ENCODE peak calls at places on chromosomes 3 and 15, in four cellular contexts. One of them, this sample, is unnamed.

GRCh38 chr15:43529587-43530345 is 12.4 kb downstream of the MAP1A start:
- DNase-seq in HepG2: no peak
- DNase-seq in K562: no peak
- DNase-seq in GM12878: no peak
- DNase-seq in this sample: no peak

GRCh38 chr3:30263921-30264313 is 342.5 kb upstream of the TGFBR2 start:
- DNase-seq in HepG2: no peak
- DNase-seq in K562: no peak
- DNase-seq in GM12878: no peak
- DNase-seq in this sample: no peak

GRCh38 chr3:82011336-82011735 is 249.9 kb upstream of the GBE1 start:
- DNase-seq in HepG2: no peak
- DNase-seq in K562: no peak
- DNase-seq in GM12878: no peak
- DNase-seq in this sample: no peak

GRCh38 chr3:126355777-126356372 is 1.3 kb downstream of the KLF15 start:
- DNase-seq in HepG2: peak
- DNase-seq in K562: peak
- DNase-seq in GM12878: no peak
- DNase-seq in this sample: peak

GRCh38 chr15:100596792-100597191 is 5.2 kb downstream of the LINS1 start:
- DNase-seq in HepG2: no peak
- DNase-seq in K562: peak
- DNase-seq in GM12878: peak
- DNase-seq in this sample: no peak

GRCh38 chr15:75729304-75730069 is 16.8 kb upstream of the CSPG4 start:
- DNase-seq in HepG2: no peak
- DNase-seq in K562: no peak
- DNase-seq in GM12878: no peak
- DNase-seq in this sample: no peak

GRCh38 chr3:8319935-8320634 is 181.5 kb upstream of the LMCD1 start:
- DNase-seq in HepG2: no peak
- DNase-seq in K562: no peak
- DNase-seq in GM12878: no peak
- DNase-seq in this sample: no peak

GRCh38 chr15:74242296-74242929 is 6.3 kb downstream of the CCDC33 start:
- DNase-seq in HepG2: peak
- DNase-seq in K562: peak
- DNase-seq in GM12878: no peak
- DNase-seq in this sample: no peak

GRCh38 chr3:113070226-113071220 is 79.7 kb downstream of the GTPBP8 start:
- DNase-seq in HepG2: peak
- DNase-seq in K562: no peak
- DNase-seq in GM12878: no peak
- DNase-seq in this sample: no peak

GRCh38 chr3:5057857-5058324 is 64.2 kb upstream of the ARL8B start:
- DNase-seq in HepG2: peak
- DNase-seq in K562: peak
- DNase-seq in GM12878: peak
- DNase-seq in this sample: peak

GRCh38 chr3:78857494-78858111 is 910.2 kb downstream of the ROBO1 start:
- DNase-seq in HepG2: no peak
- DNase-seq in K562: peak
- DNase-seq in GM12878: no peak
- DNase-seq in this sample: no peak

GRCh38 chr3:54211097-54211496 is 88.7 kb downstream of the CACNA2D3 start:
- DNase-seq in HepG2: no peak
- DNase-seq in K562: no peak
- DNase-seq in GM12878: no peak
- DNase-seq in this sample: no peak

GRCh38 chr3:171770689-171771620 is 39.3 kb downstream of the PLD1 start:
- DNase-seq in HepG2: peak
- DNase-seq in K562: peak
- DNase-seq in GM12878: peak
- DNase-seq in this sample: peak

GRCh38 chr3:158381274-158381868 is 189.6 kb upstream of the MLF1 start:
- DNase-seq in HepG2: no peak
- DNase-seq in K562: no peak
- DNase-seq in GM12878: no peak
- DNase-seq in this sample: no peak

DNA sequence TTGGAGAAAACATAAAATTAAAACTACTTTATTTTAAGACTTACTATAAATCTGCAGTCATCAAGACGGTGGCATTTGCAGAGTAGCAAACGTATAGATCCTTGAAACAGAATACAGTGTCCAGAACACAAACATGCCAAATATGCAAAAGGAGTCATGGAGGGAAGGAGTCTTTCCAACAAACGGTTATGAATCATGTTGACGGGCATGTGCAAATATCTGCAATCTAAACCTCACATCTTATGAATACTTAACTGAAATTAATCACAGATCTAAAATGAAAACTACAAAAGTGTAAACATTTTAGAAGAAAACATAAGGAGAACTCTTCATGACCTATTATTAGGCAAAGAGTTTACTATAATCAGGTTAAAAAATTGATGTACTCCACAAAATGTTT is 69.4 kb downstream of the TFRC start:
- DNase-seq in HepG2: no peak
- DNase-seq in K562: no peak
- DNase-seq in GM12878: no peak
- DNase-seq in this sample: no peak
- TF ChIP-seq ATF3 in HepG2: no peak
- TF ChIP-seq ATF3 in K562: no peak
- TF ChIP-seq ATF3 in GM12878: no peak
- TF ChIP-seq ATF3 in this sample: no peak

DNA sequence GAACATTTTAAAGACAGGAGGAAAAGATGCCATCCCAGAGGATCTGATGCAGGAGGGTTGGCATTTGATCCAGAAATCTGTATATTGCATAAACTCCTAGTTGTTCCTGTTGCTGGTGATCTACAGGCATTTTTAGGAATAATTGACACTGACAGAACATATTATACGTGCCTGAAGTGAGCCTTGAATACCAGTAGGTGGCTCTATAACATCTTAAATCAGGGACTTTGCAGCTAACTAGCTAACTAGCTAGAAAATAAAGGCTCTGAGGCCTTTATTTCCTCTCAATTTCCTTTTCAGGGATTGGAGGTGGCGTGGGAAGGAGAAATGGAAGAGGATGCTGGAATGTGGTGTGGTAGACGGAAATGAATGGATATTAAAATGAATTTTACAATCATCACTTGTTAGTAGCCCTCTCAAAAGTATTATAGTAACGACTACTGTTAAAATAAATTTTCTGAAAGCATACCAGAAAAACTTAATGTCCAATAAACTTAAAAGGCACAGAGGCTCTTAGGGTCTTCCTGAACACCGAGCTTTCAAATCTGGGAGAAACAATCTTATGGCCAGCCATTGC is 73.9 kb upstream of the ZBED2 start:
- DNase-seq in HepG2: peak
- DNase-seq in K562: peak
- DNase-seq in GM12878: no peak
- DNase-seq in this sample: no peak
- TF ChIP-seq CREM in HepG2: no peak
- TF ChIP-seq CREM in K562: no peak
- TF ChIP-seq CREM in GM12878: no peak
- TF ChIP-seq CREM in this sample: no peak

GRCh38 chr15:39685999-39686613 is 96.5 kb downstream of the FSIP1 start:
- DNase-seq in HepG2: peak
- DNase-seq in K562: peak
- DNase-seq in GM12878: no peak
- DNase-seq in this sample: peak
- TF ChIP-seq NR2C2 in HepG2: no peak
- TF ChIP-seq NR2C2 in K562: no peak
- TF ChIP-seq NR2C2 in GM12878: no peak
- TF ChIP-seq NR2C2 in this sample: no peak

GRCh38 chr15:58021332-58022230 is 43.9 kb downstream of the ALDH1A2 start:
- DNase-seq in HepG2: no peak
- DNase-seq in K562: no peak
- DNase-seq in GM12878: no peak
- DNase-seq in this sample: no peak
- TF ChIP-seq ATF3 in HepG2: no peak
- TF ChIP-seq ATF3 in K562: no peak
- TF ChIP-seq ATF3 in GM12878: no peak
- TF ChIP-seq ATF3 in this sample: no peak

This sample was measured in WTC11.